ENCODE peak calls at places on chromosomes 6 and 20, in four cellular contexts. I is psoas muscle, K is A549, S is heart right ventricle. G is an unnamed sample.
A peak's percentile ranks its signal among the peaks of the same experiment; 100 is the strongest.

GRCh38 chr20:25006431-25007167 is 14.0 kb upstream of the APMAP start:
- DNase-seq in K (no peak), I (no peak), S (no peak), G (peak; percentile 38)

GRCh38 chr20:32350421-32350820 is 7.7 kb upstream of the ASXL1 start:
- DNase-seq in I (no peak), S (no peak), K (no peak), G (no peak)

GRCh38 chr6:113317870-113318269 is 539.3 kb upstream of the MARCKS start:
- DNase-seq in K (no peak), I (no peak), S (no peak), G (no peak)

GRCh38 chr6:88629838-88630462 is 333.5 kb downstream of the RNGTT start:
- DNase-seq in I (no peak), S (no peak), K (no peak), G (no peak)

GRCh38 chr6:139519571-139520031 is 145.2 kb upstream of the CITED2 start:
- DNase-seq in I (no peak), K (no peak), S (no peak), G (no peak)

GRCh38 chr6:167153523-167153959 is 4.2 kb downstream of the GPR31 start:
- DNase-seq in K (no peak), S (no peak), I (no peak), G (no peak)

GRCh38 chr6:81997091-81997926 is 244.8 kb upstream of the TENT5A start:
- DNase-seq in I (no peak), S (no peak), K (no peak), G (no peak)

GRCh38 chr20:48202774-48203173 is 417.5 kb upstream of the SULF2 start:
- DNase-seq in S (no peak), K (no peak), I (no peak), G (no peak)

GRCh38 chr6:63783096-63783495 is 147.5 kb downstream of the PHF3 start:
- DNase-seq in S (no peak), I (no peak), K (no peak), G (no peak)

GRCh38 chr6:72554203-72554564 is 67.7 kb upstream of the KCNQ5 start:
- DNase-seq in S (no peak), K (no peak), I (no peak), G (no peak)

GRCh38 chr6:167350731-167351655 is 26.1 kb downstream of the TTLL2 start:
- DNase-seq in I (peak; percentile 50), K (peak; percentile 41), S (peak; percentile 67), G (peak; percentile 28)

GRCh38 chr6:27962506-27962905 is 5.5 kb downstream of the OR2B6 start:
- DNase-seq in S (no peak), K (no peak), I (no peak), G (no peak)

GRCh38 chr6:15431762-15432495 is 186.1 kb downstream of the JARID2 start:
- DNase-seq in K (no peak), I (peak; percentile 45), S (no peak), G (no peak)

GRCh38 chr20:4095639-4096038 is 80.3 kb upstream of the RNF24 start:
- DNase-seq in I (no peak), S (no peak), K (no peak), G (no peak)

GRCh38 chr20:4088766-4089165 is 73.4 kb upstream of the RNF24 start:
- DNase-seq in K (no peak), I (no peak), S (no peak), G (peak; percentile 7)

GRCh38 chr20:4090756-4091331 is 75.5 kb upstream of the RNF24 start:
- DNase-seq in S (no peak), K (peak; percentile 31), I (no peak), G (peak; percentile 11)

GRCh38 chr20:4091332-4092135 is 76.2 kb upstream of the RNF24 start:
- DNase-seq in I (peak; percentile 56), K (peak; percentile 89), S (peak; percentile 70), G (peak; percentile 65)

DNA sequence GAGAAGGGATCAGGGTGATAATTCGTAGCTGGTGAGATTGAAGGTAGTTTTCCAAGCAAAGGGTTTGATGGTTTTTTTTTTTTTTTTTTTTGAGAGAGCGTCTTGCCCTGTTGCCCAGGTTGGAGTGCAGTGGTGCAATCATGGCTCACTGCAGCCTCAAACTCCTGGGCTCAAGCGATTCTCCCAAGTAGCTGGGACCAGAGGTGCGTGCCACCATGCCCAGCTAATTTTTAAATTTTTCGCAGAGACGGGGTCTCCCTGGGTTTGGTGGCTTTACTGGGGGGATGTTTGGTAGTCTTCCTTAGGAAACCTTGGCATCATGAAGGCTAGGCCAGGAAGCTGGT is 76.8 kb upstream of the RNF24 start:
- DNase-seq in S (no peak), K (no peak), I (no peak), G (peak; percentile 12)
- TF ChIP-seq CTCF in S (no peak), K (no peak), I (no peak), G (no peak)

GRCh38 chr6:150494236-150494635 is 105.4 kb upstream of the PLEKHG1 start:
- DNase-seq in K (no peak), I (peak; percentile 81), S (peak; percentile 16), G (no peak)
- H3K27ac ChIP-seq in K (no peak overlapping the region), I (no peak overlapping the region), S (no peak overlapping the region), G (no peak overlapping the region)

DNA sequence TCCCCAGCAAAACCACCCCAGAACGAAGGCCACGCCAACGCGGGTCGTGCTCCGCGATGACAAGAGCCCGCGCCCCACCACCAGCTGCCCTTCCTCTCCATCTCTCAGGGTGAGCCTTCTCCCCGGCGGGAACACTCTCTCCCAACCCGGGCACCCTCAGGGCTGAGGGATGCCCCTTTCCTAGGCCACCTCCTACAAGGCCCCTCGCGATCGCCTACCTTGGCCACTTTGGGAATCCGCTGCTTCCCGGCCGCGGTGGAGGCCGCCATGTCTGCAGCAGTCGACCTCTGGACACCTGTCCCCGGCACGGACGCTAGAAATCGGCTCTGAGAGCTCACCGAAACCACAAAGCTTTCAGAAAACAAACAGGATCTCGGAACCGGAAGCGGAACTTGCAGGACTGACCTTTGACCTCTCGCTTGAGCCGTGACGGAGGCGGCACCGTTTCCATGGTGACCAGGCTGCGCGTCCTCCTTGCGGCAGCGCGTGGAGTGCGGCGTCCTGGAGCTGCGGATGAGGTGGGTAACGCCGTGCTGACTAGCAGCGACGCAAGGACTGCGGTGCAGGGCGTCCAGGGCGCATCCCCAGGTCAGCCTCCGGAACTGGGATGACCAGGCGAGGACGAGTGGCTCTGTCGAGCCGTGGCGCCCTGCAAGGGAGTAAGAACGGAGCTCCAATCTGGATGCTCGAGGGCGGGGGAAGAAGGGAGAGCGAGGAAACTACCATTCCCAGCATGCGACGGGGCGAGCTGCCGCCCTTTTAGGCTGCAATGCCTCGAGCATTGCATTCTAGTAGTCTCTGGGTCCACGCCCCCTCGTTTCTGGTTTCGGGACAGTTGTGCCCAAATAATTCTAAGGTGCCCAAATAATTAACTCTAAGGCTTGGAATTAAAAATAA is at the start of the genes CFAP61 and CRNKL1:
- DNase-seq in I (peak; percentile 95), S (peak; percentile 95), K (peak; percentile 97), G (peak; percentile 98)
- TF ChIP-seq CTCF in I (no peak), S (no peak), K (no peak), G (peak; percentile 39)

GRCh38 chr6:39820553-39820952 is 28.4 kb downstream of the DAAM2 start:
- DNase-seq in S (no peak), I (no peak), K (no peak), G (no peak)
- H3K27ac ChIP-seq in S (peak overlapping the region; percentile 80), I (peak overlapping the region; percentile 70), K (no peak overlapping the region), G (peak overlapping the region; percentile 85)

DNA sequence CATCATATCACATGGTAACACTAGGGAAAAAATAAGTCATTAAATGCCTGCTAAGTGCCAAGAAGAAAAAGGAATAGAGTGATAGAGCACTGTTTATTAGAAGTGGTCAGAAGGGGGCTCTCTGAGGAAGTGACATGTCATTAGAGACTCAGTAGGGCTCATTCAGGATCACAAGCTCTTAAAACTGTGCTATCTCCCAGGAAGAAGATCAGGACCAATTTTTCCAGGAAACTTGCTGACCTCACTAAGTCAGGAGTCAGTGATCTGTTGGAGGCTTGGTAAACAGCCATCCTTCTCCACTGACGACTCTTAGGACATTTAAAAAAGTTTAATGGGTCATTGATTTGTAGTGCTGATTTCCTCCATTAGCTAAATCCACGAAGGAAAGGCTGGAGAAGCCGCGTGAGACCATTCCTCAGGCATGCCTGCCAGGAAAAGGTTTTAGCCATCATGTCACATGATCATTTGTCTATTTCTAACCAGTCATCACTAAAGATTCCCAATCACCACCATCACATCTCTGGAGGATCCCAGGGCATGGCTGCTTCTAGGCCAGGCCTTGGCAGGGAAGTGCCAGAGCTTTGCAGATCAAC is 5.9 kb upstream of the PTPN1 start:
- DNase-seq in S (no peak), I (no peak), K (no peak), G (no peak)
- TF ChIP-seq CTCF in S (peak; percentile 26), I (no peak), K (peak; percentile 10), G (no peak)

DNA sequence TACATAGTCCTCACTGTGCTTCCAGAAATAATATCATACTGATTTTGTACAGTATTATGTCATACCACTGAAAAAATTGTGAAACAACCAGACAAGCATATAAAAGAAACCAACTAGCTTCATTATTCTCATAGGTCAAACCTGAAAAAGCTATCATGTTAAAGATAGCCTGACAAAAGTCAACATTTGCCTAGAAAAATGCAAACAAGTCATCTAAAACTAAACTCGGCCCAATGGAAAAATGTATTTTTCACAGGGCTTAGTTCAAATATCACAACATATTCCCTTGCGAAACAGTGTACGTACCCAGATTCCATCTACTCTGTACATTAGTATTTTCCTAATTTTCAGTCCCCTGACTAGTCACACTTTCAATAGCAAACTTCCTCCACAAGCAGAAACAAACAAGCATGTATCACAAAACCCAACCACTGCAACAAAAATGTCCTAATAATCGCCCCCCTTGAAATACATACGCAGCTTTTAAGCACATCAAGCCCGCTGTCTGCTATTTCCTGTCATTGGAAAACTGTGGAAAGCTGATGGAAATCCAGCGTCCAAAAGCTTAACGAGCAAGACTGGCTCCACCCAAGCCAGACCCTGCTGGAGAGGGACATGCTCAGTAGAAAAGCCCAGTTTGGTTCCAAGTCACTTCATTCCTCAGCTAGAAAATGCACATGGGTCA is 93.1 kb downstream of the EPB41L2 start:
- DNase-seq in K (no peak), S (peak; percentile 38), I (no peak), G (no peak)
- H3K27ac ChIP-seq in K (peak overlapping the region; percentile 31), S (peak overlapping the region; percentile 71), I (peak overlapping the region; percentile 58), G (no peak overlapping the region)

GRCh38 chr20:59731371-59731770 is 127.0 kb downstream of the PHACTR3 start:
- DNase-seq in S (no peak), K (no peak), I (no peak), G (no peak)
- TF ChIP-seq CTCF in S (no peak), K (no peak), I (no peak), G (no peak)

DNA sequence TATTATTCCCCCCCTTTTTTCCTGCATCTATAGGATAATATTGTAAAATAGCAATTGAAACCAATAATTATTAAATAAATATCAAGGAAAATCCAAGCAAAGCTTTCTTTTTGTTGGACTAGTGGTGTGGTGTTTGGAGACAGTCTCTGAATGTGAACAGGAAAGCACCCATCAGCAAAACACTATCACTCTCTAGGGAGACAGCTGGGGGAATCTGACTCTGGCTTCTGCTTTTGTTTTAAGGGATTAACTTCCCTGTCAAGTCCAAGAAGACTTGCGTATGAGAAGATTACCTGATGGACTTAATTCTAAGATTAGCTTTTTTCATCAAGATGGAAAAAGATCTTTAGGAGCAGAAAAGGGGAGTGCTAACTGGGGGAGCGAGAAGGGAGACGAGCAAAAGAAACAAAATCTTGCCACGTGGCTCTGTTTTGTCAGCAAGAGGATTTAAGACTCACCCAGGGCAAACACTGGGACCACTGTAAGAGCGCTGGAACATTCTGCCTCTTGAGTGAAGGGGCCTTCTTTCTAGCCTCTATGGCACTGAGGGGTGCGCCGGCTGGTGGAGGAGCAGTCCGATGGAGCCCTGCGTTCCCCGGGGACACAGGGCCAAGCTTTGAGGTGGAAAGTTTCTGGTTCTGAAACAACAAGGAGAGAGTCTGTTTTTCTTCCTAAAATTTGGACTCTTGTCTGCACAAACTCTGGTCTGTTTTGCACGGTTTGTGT is 570 bp downstream of the TULP4 start:
- DNase-seq in I (no peak), K (no peak), S (no peak), G (no peak)
- H3K27ac ChIP-seq in I (no peak overlapping the region), K (no peak overlapping the region), S (no peak overlapping the region), G (no peak overlapping the region)

G was measured in breast epithelium.